ENCODE peak calls at places on chromosomes 12 and 14, in eight cellular contexts. V, A, X, B, J, T, N and E are unnamed samples.

GRCh38 chr14:56195727-56196126 is 77.5 kb downstream of the PELI2 start:
- DNase-seq in V (peak), A (no peak), X (peak), B (peak), J (no peak), T (peak), N (no peak), E (peak)

GRCh38 chr12:76587428-76588178 is 28.0 kb upstream of the OSBPL8 start:
- DNase-seq in V (no peak), A (no peak), X (no peak), B (no peak), J (no peak), T (peak), N (no peak), E (no peak)

GRCh38 chr12:80226576-80226975 is 127.2 kb downstream of the OTOGL start:
- DNase-seq in V (peak), A (no peak), X (no peak), B (no peak), J (peak), T (peak), N (no peak), E (peak)

GRCh38 chr14:105939810-105940508 is 413.6 kb downstream of the TMEM121 start:
- DNase-seq in V (no peak), A (no peak), X (no peak), B (no peak), J (no peak), T (no peak), N (no peak), E (no peak)

GRCh38 chr14:99356031-99356430 is 84.0 kb upstream of the BCL11B start:
- DNase-seq in V (no peak), A (no peak), X (no peak), B (no peak), J (no peak), T (no peak), N (no peak), E (no peak)

GRCh38 chr12:109888179-109889020 is 8.1 kb upstream of the GLTP start:
- DNase-seq in V (peak), A (no peak), X (peak), B (no peak), J (peak), T (peak), N (no peak), E (peak)

GRCh38 chr12:112130461-112130998 is 5.2 kb downstream of the TRAFD1 start:
- DNase-seq in V (peak), A (no peak), X (no peak), B (no peak), J (no peak), T (peak), N (no peak), E (no peak)

GRCh38 chr12:9798008-9798619 is 29.2 kb upstream of the KLRF1 start:
- DNase-seq in V (peak), A (no peak), X (peak), B (peak), J (peak), T (peak), N (no peak), E (peak)

GRCh38 chr14:68651652-68652432 is 141.0 kb downstream of the ZFP36L1 start:
- DNase-seq in V (no peak), A (no peak), X (no peak), B (no peak), J (no peak), T (peak), N (no peak), E (no peak)

GRCh38 chr14:79090781-79091180 is 920.6 kb downstream of the NRXN3 start:
- DNase-seq in V (no peak), A (no peak), X (no peak), B (no peak), J (no peak), T (no peak), N (no peak), E (no peak)

GRCh38 chr12:49348781-49349180 is 2.1 kb downstream of the DNAJC22 start:
- DNase-seq in V (no peak), A (no peak), X (no peak), B (no peak), J (no peak), T (no peak), N (no peak), E (no peak)

GRCh38 chr14:104353921-104354701 is 215.7 kb downstream of the KIF26A start:
- DNase-seq in V (no peak), A (peak), X (no peak), B (no peak), J (no peak), T (no peak), N (no peak), E (no peak)

GRCh38 chr14:100445436-100446088 is 122.4 kb downstream of the SLC25A47 start:
- DNase-seq in V (no peak), A (no peak), X (no peak), B (no peak), J (peak), T (no peak), N (no peak), E (no peak)

GRCh38 chr14:37595809-37596595 is 573 bp downstream of the TTC6 start:
- DNase-seq in V (no peak), A (no peak), X (peak), B (peak), J (peak), T (no peak), N (no peak), E (no peak)

GRCh38 chr12:107429006-107429698 is 256.4 kb upstream of the PWP1 start:
- DNase-seq in V (no peak), A (no peak), X (peak), B (no peak), J (peak), T (no peak), N (no peak), E (no peak)

GRCh38 chr14:28765907-28766504 is 581 bp upstream of the FOXG1 start:
- DNase-seq in V (peak), A (no peak), X (no peak), B (no peak), J (no peak), T (no peak), N (no peak), E (peak)

GRCh38 chr12:120677765-120678473 is 9.0 kb upstream of the MLEC start:
- DNase-seq in V (peak), A (peak), X (no peak), B (no peak), J (peak), T (peak), N (peak), E (peak)

GRCh38 chr12:14691560-14691959 is 4.8 kb downstream of the GUCY2C start:
- DNase-seq in V (no peak), A (peak), X (peak), B (no peak), J (no peak), T (no peak), N (peak), E (no peak)

GRCh38 chr12:110022980-110023633 is 23.9 kb downstream of the ANKRD13A start:
- DNase-seq in V (peak), A (no peak), X (no peak), B (no peak), J (peak), T (peak), N (no peak), E (peak)

GRCh38 chr14:53355581-53356112 is 202.5 kb upstream of the DDHD1 start:
- DNase-seq in V (peak), A (no peak), X (no peak), B (peak), J (peak), T (peak), N (no peak), E (no peak)

GRCh38 chr14:70181276-70181675 is 7.5 kb downstream of the SLC8A3 start:
- DNase-seq in V (no peak), A (no peak), X (no peak), B (no peak), J (no peak), T (no peak), N (no peak), E (no peak)

GRCh38 chr12:123436017-123436964 is at the start of gene RILPL2:
- DNase-seq in V (peak), A (peak), X (peak), B (peak), J (peak), T (peak), N (peak), E (peak)

GRCh38 chr14:86038401-86038985 is 508.5 kb downstream of the FLRT2 start:
- DNase-seq in V (peak), A (peak), X (peak), B (peak), J (peak), T (peak), N (peak), E (peak)

GRCh38 chr14:45526715-45527549 is 273.9 kb upstream of the MIS18BP1 start:
- DNase-seq in V (no peak), A (no peak), X (peak), B (peak), J (peak), T (no peak), N (peak), E (no peak)

GRCh38 chr12:3252416-3252815 is 175.2 kb downstream of the TSPAN9 start:
- DNase-seq in V (peak), A (peak), X (peak), B (no peak), J (no peak), T (peak), N (peak), E (peak)

GRCh38 chr12:29460082-29460481 is 37.4 kb downstream of the OVCH1 start:
- DNase-seq in V (no peak), A (no peak), X (no peak), B (no peak), J (no peak), T (no peak), N (no peak), E (no peak)

GRCh38 chr14:53108292-53108937 is 44.7 kb downstream of the DDHD1 start:
- DNase-seq in V (no peak), A (no peak), X (no peak), B (no peak), J (no peak), T (no peak), N (no peak), E (no peak)

GRCh38 chr14:91264151-91265150 is 19.9 kb upstream of the GPR68 start:
- DNase-seq in V (no peak), A (peak), X (peak), B (no peak), J (no peak), T (no peak), N (no peak), E (peak)

GRCh38 chr12:111596985-111597730 is 2.0 kb downstream of the ATXN2 start:
- DNase-seq in V (peak), A (peak), X (peak), B (peak), J (peak), T (peak), N (peak), E (peak)

GRCh38 chr12:110010853-110011835 is 11.9 kb downstream of the ANKRD13A start:
- DNase-seq in V (no peak), A (no peak), X (no peak), B (no peak), J (no peak), T (no peak), N (no peak), E (no peak)

GRCh38 chr14:59215757-59216156 is 27.3 kb downstream of the DAAM1 start:
- DNase-seq in V (no peak), A (no peak), X (no peak), B (no peak), J (no peak), T (no peak), N (no peak), E (no peak)

GRCh38 chr12:14950982-14951746 is 10.2 kb downstream of the ARHGDIB start:
- DNase-seq in V (no peak), A (no peak), X (no peak), B (no peak), J (peak), T (no peak), N (peak), E (no peak)

GRCh38 chr12:6769003-6769389 is 2.8 kb downstream of the PTMS start:
- DNase-seq in V (peak), A (peak), X (peak), B (peak), J (no peak), T (peak), N (no peak), E (peak)

GRCh38 chr12:31732926-31733548 is 4.2 kb upstream of the AMN1 start:
- DNase-seq in V (peak), A (no peak), X (no peak), B (no peak), J (peak), T (peak), N (no peak), E (peak)

GRCh38 chr14:85300119-85300518 is 229.8 kb upstream of the FLRT2 start:
- DNase-seq in V (no peak), A (no peak), X (peak), B (no peak), J (no peak), T (no peak), N (no peak), E (no peak)

GRCh38 chr14:54565236-54566151 is 1.4 kb upstream of the SAMD4A start:
- DNase-seq in V (peak), A (peak), X (peak), B (peak), J (peak), T (peak), N (peak), E (peak)

GRCh38 chr12:111444314-111444705 is 38.6 kb downstream of the SH2B3 start:
- DNase-seq in V (peak), A (no peak), X (no peak), B (no peak), J (peak), T (peak), N (no peak), E (peak)

GRCh38 chr12:111429760-111430417 is 24.2 kb downstream of the SH2B3 start:
- DNase-seq in V (no peak), A (no peak), X (no peak), B (no peak), J (no peak), T (no peak), N (no peak), E (no peak)

GRCh38 chr14:77991128-77991772 is 178.9 kb upstream of the NRXN3 start:
- DNase-seq in V (no peak), A (no peak), X (no peak), B (peak), J (no peak), T (no peak), N (no peak), E (no peak)

GRCh38 chr14:39368261-39368959 is 63.8 kb downstream of the FBXO33 start:
- DNase-seq in V (peak), A (no peak), X (peak), B (peak), J (peak), T (peak), N (peak), E (peak)
- TF ChIP-seq CTCF in V (peak), A (peak), X (peak), B (peak), J (peak), T (peak), N (peak), E (peak)

GRCh38 chr12:57590536-57590891 is 478 bp upstream of the PIP4K2C start:
- DNase-seq in V (no peak), A (no peak), X (no peak), B (no peak), J (no peak), T (no peak), N (no peak), E (no peak)
- H3K4me3 ChIP-seq in V (peak), A (peak), X (peak), B (peak), J (peak), T (peak), N (peak), E (peak)

GRCh38 chr12:53060721-53061276 is 10.9 kb downstream of the TNS2 start:
- DNase-seq in V (no peak), A (peak), X (peak), B (no peak), J (no peak), T (no peak), N (peak), E (no peak)

GRCh38 chr12:53062011-53062961 is 12.4 kb downstream of the TNS2 start:
- DNase-seq in V (no peak), A (peak), X (peak), B (no peak), J (no peak), T (no peak), N (peak), E (peak)

GRCh38 chr12:53062977-53063707 is 13.3 kb downstream of the TNS2 start:
- DNase-seq in V (no peak), A (peak), X (peak), B (peak), J (no peak), T (no peak), N (peak), E (peak)

GRCh38 chr12:53060064-53060720 is 10.3 kb downstream of the TNS2 start:
- DNase-seq in V (no peak), A (peak), X (no peak), B (no peak), J (no peak), T (no peak), N (peak), E (no peak)

GRCh38 chr12:53061404-53062010 is 11.6 kb downstream of the TNS2 start:
- DNase-seq in V (no peak), A (peak), X (peak), B (peak), J (no peak), T (no peak), N (peak), E (peak)
- TF ChIP-seq CTCF in V (no peak), A (no peak), X (peak), B (peak), J (no peak), T (peak), N (no peak), E (peak)

GRCh38 chr12:75390156-75390898 is 562 bp upstream of the GLIPR1L2 start:
- DNase-seq in V (no peak), A (no peak), X (no peak), B (no peak), J (no peak), T (no peak), N (no peak), E (no peak)
- H3K4me3 ChIP-seq in V (peak), A (peak), X (peak), B (no peak), J (peak), T (peak), N (no peak), E (peak)

DNA sequence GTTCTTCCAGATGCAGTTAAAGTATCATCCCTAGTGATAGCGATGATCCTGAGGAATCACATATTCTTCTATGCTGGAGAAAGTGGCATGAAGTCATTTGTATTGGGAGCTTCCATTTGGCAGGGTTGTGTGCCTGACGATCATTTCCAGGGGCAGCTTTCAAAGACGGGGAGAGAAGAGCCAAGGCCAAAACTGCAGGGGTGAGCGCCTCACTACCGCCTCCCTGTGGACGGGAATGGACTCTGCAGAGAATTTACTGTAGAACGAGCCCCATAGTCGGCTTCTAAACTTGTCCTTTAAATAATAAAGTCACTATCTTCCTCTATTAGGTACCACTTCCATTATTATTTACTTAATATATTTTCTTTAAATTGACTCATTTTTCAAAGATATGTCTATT is 555.9 kb upstream of the TMEM132C start:
- DNase-seq in V (no peak), A (no peak), X (no peak), B (no peak), J (no peak), T (no peak), N (no peak), E (no peak)
- TF ChIP-seq CTCF in V (peak), A (no peak), X (no peak), B (peak), J (no peak), T (peak), N (no peak), E (peak)

GRCh38 chr12:92146865-92147264 is 1.2 kb upstream of the BTG1 start:
- DNase-seq in V (no peak), A (no peak), X (no peak), B (no peak), J (no peak), T (peak), N (no peak), E (no peak)
- H3K4me3 ChIP-seq in V (peak), A (peak), X (peak), B (peak), J (peak), T (peak), N (no peak), E (peak)

GRCh38 chr14:31461545-31461944 is 4.2 kb upstream of the DTD2 start:
- DNase-seq in V (no peak), A (no peak), X (no peak), B (no peak), J (no peak), T (no peak), N (no peak), E (no peak)

GRCh38 chr14:31457665-31458659 is 656 bp upstream of the DTD2 start:
- DNase-seq in V (no peak), A (no peak), X (no peak), B (no peak), J (no peak), T (no peak), N (no peak), E (no peak)

GRCh38 chr14:31456841-31457664 is at the start of gene DTD2:
- DNase-seq in V (peak), A (peak), X (peak), B (peak), J (peak), T (peak), N (peak), E (peak)
- TF ChIP-seq CTCF in V (no peak), A (no peak), X (no peak), B (no peak), J (no peak), T (no peak), N (no peak), E (no peak)